ENCODE peak calls at places on chromosomes 5 and 9, in nine cellular contexts. One of them, this sample, is unnamed.

GRCh38 chr9:121886759-121887485 is 206.2 kb downstream of the TTLL11 start:
- DNase-seq in cardiac muscle cell: no peak
- DNase-seq in fibroblast of lung: no peak
- DNase-seq in cardiac fibroblast: no peak
- DNase-seq in left ventricle myocardium inferior: no peak
- DNase-seq in heart right ventricle: no peak
- DNase-seq in AG09309: no peak
- DNase-seq in astrocyte: no peak
- DNase-seq in foreskin fibroblast: no peak
- DNase-seq in this sample: no peak

GRCh38 chr5:118069452-118069851 is 918.9 kb downstream of the DTWD2 start:
- DNase-seq in fibroblast of lung: no peak
- DNase-seq in foreskin fibroblast: no peak
- DNase-seq in cardiac fibroblast: no peak
- DNase-seq in cardiac muscle cell: no peak
- DNase-seq in astrocyte: no peak
- DNase-seq in left ventricle myocardium inferior: no peak
- DNase-seq in AG09309: no peak
- DNase-seq in heart right ventricle: no peak
- DNase-seq in this sample: no peak

GRCh38 chr9:27497883-27498553 is 26.1 kb upstream of the IFNK start:
- DNase-seq in foreskin fibroblast: no peak
- DNase-seq in AG09309: no peak
- DNase-seq in heart right ventricle: no peak
- DNase-seq in fibroblast of lung: no peak
- DNase-seq in astrocyte: no peak
- DNase-seq in cardiac muscle cell: no peak
- DNase-seq in cardiac fibroblast: no peak
- DNase-seq in left ventricle myocardium inferior: no peak
- DNase-seq in this sample: no peak

GRCh38 chr5:157219491-157220271 is 39.0 kb downstream of the ITK start:
- DNase-seq in fibroblast of lung: no peak
- DNase-seq in foreskin fibroblast: no peak
- DNase-seq in left ventricle myocardium inferior: no peak
- DNase-seq in astrocyte: no peak
- DNase-seq in cardiac muscle cell: peak
- DNase-seq in heart right ventricle: no peak
- DNase-seq in cardiac fibroblast: no peak
- DNase-seq in AG09309: no peak
- DNase-seq in this sample: peak

GRCh38 chr9:110753734-110754231 is 85.2 kb downstream of the MUSK start:
- DNase-seq in astrocyte: no peak
- DNase-seq in cardiac fibroblast: peak
- DNase-seq in cardiac muscle cell: peak
- DNase-seq in foreskin fibroblast: peak
- DNase-seq in fibroblast of lung: peak
- DNase-seq in AG09309: no peak
- DNase-seq in left ventricle myocardium inferior: no peak
- DNase-seq in heart right ventricle: no peak
- DNase-seq in this sample: no peak

GRCh38 chr9:114691046-114691955 is 9.3 kb upstream of the TEX48 start:
- DNase-seq in fibroblast of lung: peak
- DNase-seq in astrocyte: peak
- DNase-seq in foreskin fibroblast: peak
- DNase-seq in left ventricle myocardium inferior: no peak
- DNase-seq in AG09309: peak
- DNase-seq in cardiac muscle cell: peak
- DNase-seq in cardiac fibroblast: peak
- DNase-seq in heart right ventricle: no peak
- DNase-seq in this sample: no peak

GRCh38 chr5:72647806-72648205 is 140.6 kb upstream of the ZNF366 start:
- DNase-seq in fibroblast of lung: no peak
- DNase-seq in cardiac muscle cell: no peak
- DNase-seq in left ventricle myocardium inferior: no peak
- DNase-seq in cardiac fibroblast: no peak
- DNase-seq in heart right ventricle: no peak
- DNase-seq in astrocyte: no peak
- DNase-seq in foreskin fibroblast: no peak
- DNase-seq in AG09309: no peak
- DNase-seq in this sample: no peak

GRCh38 chr9:21936161-21936560 is 58.0 kb downstream of the CDKN2A start:
- DNase-seq in foreskin fibroblast: no peak
- DNase-seq in cardiac muscle cell: no peak
- DNase-seq in cardiac fibroblast: no peak
- DNase-seq in fibroblast of lung: no peak
- DNase-seq in AG09309: no peak
- DNase-seq in left ventricle myocardium inferior: no peak
- DNase-seq in heart right ventricle: no peak
- DNase-seq in astrocyte: peak
- DNase-seq in this sample: no peak

GRCh38 chr5:101364469-101364868 is 461.4 kb upstream of the ST8SIA4 start:
- DNase-seq in heart right ventricle: no peak
- DNase-seq in AG09309: no peak
- DNase-seq in left ventricle myocardium inferior: no peak
- DNase-seq in cardiac muscle cell: no peak
- DNase-seq in astrocyte: no peak
- DNase-seq in fibroblast of lung: peak
- DNase-seq in cardiac fibroblast: no peak
- DNase-seq in foreskin fibroblast: no peak
- DNase-seq in this sample: no peak

GRCh38 chr5:107365355-107366109 is 305.2 kb downstream of the EFNA5 start:
- DNase-seq in fibroblast of lung: no peak
- DNase-seq in left ventricle myocardium inferior: no peak
- DNase-seq in foreskin fibroblast: peak
- DNase-seq in cardiac fibroblast: peak
- DNase-seq in cardiac muscle cell: peak
- DNase-seq in heart right ventricle: no peak
- DNase-seq in AG09309: peak
- DNase-seq in astrocyte: peak
- DNase-seq in this sample: no peak

GRCh38 chr9:133396952-133397351 is 20.8 kb downstream of the STKLD1 start:
- DNase-seq in heart right ventricle: no peak
- DNase-seq in foreskin fibroblast: no peak
- DNase-seq in cardiac muscle cell: peak
- DNase-seq in cardiac fibroblast: peak
- DNase-seq in fibroblast of lung: no peak
- DNase-seq in AG09309: no peak
- DNase-seq in left ventricle myocardium inferior: no peak
- DNase-seq in astrocyte: no peak
- DNase-seq in this sample: no peak

GRCh38 chr5:395156-395920 is 47.6 kb upstream of the EXOC3 start:
- DNase-seq in fibroblast of lung: peak
- DNase-seq in cardiac fibroblast: peak
- DNase-seq in cardiac muscle cell: peak
- DNase-seq in left ventricle myocardium inferior: no peak
- DNase-seq in astrocyte: peak
- DNase-seq in AG09309: peak
- DNase-seq in heart right ventricle: no peak
- DNase-seq in foreskin fibroblast: peak
- DNase-seq in this sample: no peak

GRCh38 chr5:57857696-57858095 is 375.1 kb upstream of the ACTBL2 start:
- DNase-seq in fibroblast of lung: no peak
- DNase-seq in AG09309: no peak
- DNase-seq in heart right ventricle: no peak
- DNase-seq in astrocyte: no peak
- DNase-seq in foreskin fibroblast: no peak
- DNase-seq in cardiac fibroblast: no peak
- DNase-seq in cardiac muscle cell: no peak
- DNase-seq in left ventricle myocardium inferior: no peak
- DNase-seq in this sample: no peak

GRCh38 chr5:170333161-170333909 is 35.8 kb upstream of the LCP2 start:
- DNase-seq in fibroblast of lung: no peak
- DNase-seq in heart right ventricle: no peak
- DNase-seq in AG09309: no peak
- DNase-seq in left ventricle myocardium inferior: no peak
- DNase-seq in cardiac fibroblast: no peak
- DNase-seq in foreskin fibroblast: no peak
- DNase-seq in astrocyte: no peak
- DNase-seq in cardiac muscle cell: no peak
- DNase-seq in this sample: no peak

GRCh38 chr9:93996863-93997262 is 41.7 kb upstream of the BARX1 start:
- DNase-seq in foreskin fibroblast: no peak
- DNase-seq in cardiac muscle cell: no peak
- DNase-seq in fibroblast of lung: no peak
- DNase-seq in AG09309: no peak
- DNase-seq in astrocyte: no peak
- DNase-seq in cardiac fibroblast: no peak
- DNase-seq in heart right ventricle: no peak
- DNase-seq in left ventricle myocardium inferior: no peak
- DNase-seq in this sample: no peak
- TF ChIP-seq CTCF in foreskin fibroblast: no peak
- TF ChIP-seq CTCF in cardiac muscle cell: no peak
- TF ChIP-seq CTCF in fibroblast of lung: no peak
- TF ChIP-seq CTCF in AG09309: no peak
- TF ChIP-seq CTCF in astrocyte: peak
- TF ChIP-seq CTCF in cardiac fibroblast: peak
- TF ChIP-seq CTCF in heart right ventricle: no peak
- TF ChIP-seq CTCF in left ventricle myocardium inferior: no peak
- TF ChIP-seq CTCF in this sample: peak

GRCh38 chr9:108474356-108474755 is 381.4 kb downstream of the ACTL7B start:
- DNase-seq in heart right ventricle: no peak
- DNase-seq in foreskin fibroblast: no peak
- DNase-seq in fibroblast of lung: no peak
- DNase-seq in AG09309: no peak
- DNase-seq in cardiac muscle cell: peak
- DNase-seq in astrocyte: peak
- DNase-seq in left ventricle myocardium inferior: no peak
- DNase-seq in cardiac fibroblast: peak
- DNase-seq in this sample: no peak
- H3K4me3 ChIP-seq in heart right ventricle: no peak
- H3K4me3 ChIP-seq in foreskin fibroblast: no peak
- H3K4me3 ChIP-seq in fibroblast of lung: no peak
- H3K4me3 ChIP-seq in AG09309: no peak
- H3K4me3 ChIP-seq in cardiac muscle cell: no peak
- H3K4me3 ChIP-seq in astrocyte: no peak
- H3K4me3 ChIP-seq in left ventricle myocardium inferior: no peak
- H3K4me3 ChIP-seq in cardiac fibroblast: no peak
- H3K4me3 ChIP-seq in this sample: no peak

DNA sequence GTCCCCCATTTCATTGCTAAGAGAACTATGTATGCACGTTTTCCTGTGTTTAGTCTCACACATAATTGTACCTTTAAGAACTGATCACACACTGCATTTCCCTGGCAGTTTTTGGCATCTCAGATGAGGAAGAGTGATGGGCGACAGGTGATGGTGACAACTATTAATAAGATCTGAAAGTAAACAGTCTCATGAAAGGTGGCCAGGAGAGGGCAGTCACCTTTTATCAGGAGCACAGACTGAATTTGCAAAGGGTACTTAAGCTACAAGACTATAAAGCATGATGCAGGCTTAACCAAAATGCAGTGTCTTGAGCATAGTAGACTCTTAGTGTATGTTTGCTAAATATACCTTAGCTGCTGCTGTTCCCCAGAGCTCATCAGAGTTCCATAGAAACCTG is 91.5 kb downstream of the GHR start:
- DNase-seq in left ventricle myocardium inferior: no peak
- DNase-seq in foreskin fibroblast: no peak
- DNase-seq in AG09309: no peak
- DNase-seq in heart right ventricle: no peak
- DNase-seq in astrocyte: no peak
- DNase-seq in cardiac fibroblast: peak
- DNase-seq in fibroblast of lung: no peak
- DNase-seq in cardiac muscle cell: no peak
- DNase-seq in this sample: no peak
- TF ChIP-seq CTCF in left ventricle myocardium inferior: peak
- TF ChIP-seq CTCF in foreskin fibroblast: no peak
- TF ChIP-seq CTCF in AG09309: no peak
- TF ChIP-seq CTCF in heart right ventricle: no peak
- TF ChIP-seq CTCF in astrocyte: no peak
- TF ChIP-seq CTCF in cardiac fibroblast: no peak
- TF ChIP-seq CTCF in fibroblast of lung: no peak
- TF ChIP-seq CTCF in cardiac muscle cell: no peak
- TF ChIP-seq CTCF in this sample: peak

DNA sequence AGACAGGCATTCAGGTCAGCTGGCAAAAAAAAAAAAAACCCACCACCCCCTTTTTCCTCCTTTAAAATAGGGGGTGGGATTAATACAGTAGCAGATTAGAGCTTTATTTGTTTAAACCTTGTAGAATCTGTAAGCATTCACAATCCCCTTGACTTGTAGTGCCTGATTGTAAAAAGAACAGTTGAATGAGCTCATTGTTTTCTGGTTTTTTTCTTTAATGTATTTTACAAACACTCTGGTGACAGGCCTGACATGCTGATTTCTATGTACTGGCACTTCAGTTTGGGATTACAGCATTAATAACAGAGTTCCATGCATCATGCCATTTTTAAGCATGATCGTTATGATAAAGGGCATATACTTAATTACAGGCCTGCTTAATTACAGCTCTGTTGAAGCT is 141.3 kb upstream of the LMX1B start:
- DNase-seq in AG09309: no peak
- DNase-seq in foreskin fibroblast: no peak
- DNase-seq in cardiac fibroblast: no peak
- DNase-seq in cardiac muscle cell: no peak
- DNase-seq in heart right ventricle: no peak
- DNase-seq in left ventricle myocardium inferior: no peak
- DNase-seq in fibroblast of lung: no peak
- DNase-seq in astrocyte: no peak
- DNase-seq in this sample: no peak
- H3K4me3 ChIP-seq in AG09309: no peak
- H3K4me3 ChIP-seq in foreskin fibroblast: no peak
- H3K4me3 ChIP-seq in cardiac fibroblast: no peak
- H3K4me3 ChIP-seq in cardiac muscle cell: no peak
- H3K4me3 ChIP-seq in heart right ventricle: no peak
- H3K4me3 ChIP-seq in left ventricle myocardium inferior: no peak
- H3K4me3 ChIP-seq in fibroblast of lung: no peak
- H3K4me3 ChIP-seq in astrocyte: no peak
- H3K4me3 ChIP-seq in this sample: no peak

This sample was measured in GM12864.